ENCODE peak calls at places on chromosomes 4 and X, in five cellular contexts. U is astrocyte, E is thoracic aorta, A is heart right ventricle, N is tibial artery. L is an unnamed sample.

GRCh38 chrX:54087661-54088060 is 43.4 kb upstream of the PHF8 start:
- DNase-seq in U (no peak), E (no peak), A (no peak), N (no peak), L (peak; percentile 11)

GRCh38 chrX:75746891-75747639 is 38.0 kb downstream of the MAGEE2 start:
- DNase-seq in U (no peak), E (no peak), A (peak; percentile 14), N (no peak), L (peak; percentile 15)

GRCh38 chr4:154527308-154527707 is 22.9 kb downstream of the PLRG1 start:
- DNase-seq in U (no peak), E (no peak), A (no peak), N (no peak), L (no peak)

GRCh38 chr4:89331197-89331596 is 23.6 kb upstream of the GPRIN3 start:
- DNase-seq in U (no peak), E (no peak), A (no peak), N (no peak), L (no peak)

GRCh38 chr4:98485816-98486355 is 172.5 kb downstream of the TSPAN5 start:
- DNase-seq in U (no peak), E (no peak), A (no peak), N (no peak), L (no peak)

GRCh38 chr4:3768842-3769641 is 2.9 kb downstream of the ADRA2C start:
- DNase-seq in U (no peak), E (no peak), A (no peak), N (no peak), L (no peak)

GRCh38 chr4:86653237-86653865 is 59.2 kb downstream of the PTPN13 start:
- DNase-seq in U (no peak), E (no peak), A (no peak), N (no peak), L (no peak)

GRCh38 chrX:42530027-42530426 is 247.9 kb downstream of the PPP1R2C start:
- DNase-seq in U (peak; percentile 88), E (no peak), A (no peak), N (no peak), L (peak; percentile 79)

GRCh38 chr4:86048426-86048825 is 311.4 kb downstream of the MAPK10 start:
- DNase-seq in U (peak; percentile 49), E (no peak), A (no peak), N (no peak), L (peak; percentile 60)

GRCh38 chrX:24487576-24487975 is 22.5 kb downstream of the PDK3 start:
- DNase-seq in U (no peak), E (no peak), A (no peak), N (no peak), L (no peak)

GRCh38 chr4:114318309-114318708 is 280.3 kb upstream of the UGT8 start:
- DNase-seq in U (peak; percentile 8), E (no peak), A (no peak), N (no peak), L (peak; percentile 19)

GRCh38 chr4:4734425-4734824 is 125.0 kb upstream of the MSX1 start:
- DNase-seq in U (no peak), E (no peak), A (no peak), N (no peak), L (no peak)

GRCh38 chr4:63020661-63021060 is 1388.6 kb downstream of the TECRL start:
- DNase-seq in U (no peak), E (no peak), A (no peak), N (no peak), L (no peak)

GRCh38 chr4:3096207-3096606 is 21.7 kb downstream of the HTT start:
- DNase-seq in U (no peak), E (no peak), A (no peak), N (no peak), L (peak; percentile 22)

GRCh38 chr4:6468376-6468775 is 4.0 kb downstream of the PPP2R2C start:
- DNase-seq in U (no peak), E (no peak), A (no peak), N (no peak), L (no peak)

GRCh38 chr4:6470502-6471302 is 1.7 kb downstream of the PPP2R2C start:
- DNase-seq in U (peak; percentile 20), E (no peak), A (peak; percentile 25), N (no peak), L (peak; percentile 37)

GRCh38 chr4:6469144-6469543 is 3.3 kb downstream of the PPP2R2C start:
- DNase-seq in U (no peak), E (no peak), A (no peak), N (no peak), L (no peak)

GRCh38 chr4:6471303-6472007 is 959 bp downstream of the PPP2R2C start:
- DNase-seq in U (no peak), E (no peak), A (no peak), N (no peak), L (no peak)

DNA sequence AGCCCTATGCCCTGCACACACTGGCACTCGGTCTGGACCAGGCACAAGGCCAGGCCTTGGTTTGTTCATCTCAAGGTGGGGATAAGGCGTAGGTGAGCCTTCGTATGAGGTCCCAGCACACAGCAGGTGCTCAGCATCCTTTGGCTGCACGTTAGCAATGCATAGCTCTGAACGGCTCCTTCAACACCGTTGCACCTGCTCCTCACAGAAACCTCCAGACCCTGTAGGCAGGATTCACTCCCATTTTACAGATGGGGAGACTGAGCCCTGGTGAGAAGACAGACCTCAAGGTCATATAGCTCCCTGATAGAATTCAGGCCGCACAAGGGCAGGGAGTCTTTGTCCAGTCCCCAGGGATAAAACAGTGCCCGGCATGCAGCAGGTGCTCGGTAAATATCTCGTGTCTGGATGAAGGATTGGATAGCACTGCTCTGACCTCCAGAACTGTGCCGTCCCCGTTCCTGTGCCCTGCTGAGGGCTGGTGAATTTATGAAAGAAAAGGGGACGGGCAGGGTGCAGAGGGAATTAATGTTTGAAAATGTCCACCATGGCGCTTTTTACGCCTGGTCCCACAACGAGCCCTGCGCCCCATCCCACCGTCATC is 2.4 kb downstream of the PPP2R2C start:
- DNase-seq in U (no peak), E (no peak), A (no peak), N (no peak), L (no peak)
- H3K4me3 ChIP-seq in U (peak overlapping the region; percentile 28), E (peak overlapping the region; percentile 73), A (peak overlapping the region; percentile 49), N (peak overlapping the region; percentile 40), L (peak overlapping the region; percentile 49)

DNA sequence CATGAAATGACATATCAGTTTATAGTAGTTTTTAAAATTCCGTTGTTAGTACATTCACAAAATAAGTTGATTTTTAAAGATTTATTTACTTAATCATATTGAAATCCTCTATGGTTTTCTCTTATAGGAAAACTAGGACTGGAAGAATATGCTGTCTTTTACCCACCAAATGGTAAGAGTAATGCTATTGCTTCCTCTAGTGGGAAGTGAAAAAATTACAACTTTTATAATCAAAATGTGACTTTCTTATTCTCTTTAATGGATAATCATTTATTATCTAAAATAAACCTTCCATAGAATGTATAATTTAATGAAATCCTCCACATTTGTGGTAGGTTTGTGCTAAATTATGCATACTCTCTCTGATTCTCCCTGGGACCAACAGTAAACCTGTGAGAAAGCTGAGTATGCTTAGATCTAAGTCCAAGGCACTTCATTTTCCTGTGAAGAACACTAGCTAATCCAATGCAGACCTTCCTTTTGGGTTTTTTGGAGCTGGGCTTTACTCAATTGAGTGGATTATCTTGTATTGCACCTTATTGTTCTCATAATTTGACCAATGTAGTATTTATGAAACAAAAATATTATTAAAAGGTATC is 136.2 kb downstream of the TBC1D19 start:
- DNase-seq in U (no peak), E (no peak), A (no peak), N (no peak), L (peak; percentile 49)
- TF ChIP-seq CTCF in U (peak; percentile 62), E (peak; percentile 41), A (peak; percentile 71), N (peak; percentile 48), L (peak; percentile 87)

DNA sequence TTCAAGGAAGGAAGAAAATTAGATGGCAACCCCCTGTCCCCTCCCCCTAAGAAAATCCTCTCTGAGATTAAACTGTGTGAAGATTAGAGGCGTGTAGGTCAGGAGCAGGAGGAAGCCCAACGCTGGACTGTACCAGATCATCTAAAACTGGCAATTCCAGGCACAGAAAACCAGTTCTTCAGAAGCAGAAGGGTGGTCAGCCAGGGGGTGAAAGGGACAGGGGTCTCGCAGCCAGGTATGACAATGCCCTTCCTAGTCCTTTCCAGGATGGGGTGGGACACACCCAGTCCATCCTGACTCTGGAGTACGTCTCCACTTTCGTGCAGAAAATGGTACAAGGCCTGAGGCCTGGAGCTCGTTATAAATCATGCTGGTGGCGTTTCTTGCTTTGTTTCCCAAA is 3.3 kb upstream of the RHOH start:
- DNase-seq in U (no peak), E (no peak), A (no peak), N (no peak), L (no peak)
- H3K4me3 ChIP-seq in U (no peak overlapping the region), E (no peak overlapping the region), A (no peak overlapping the region), N (no peak overlapping the region), L (no peak overlapping the region)

DNA sequence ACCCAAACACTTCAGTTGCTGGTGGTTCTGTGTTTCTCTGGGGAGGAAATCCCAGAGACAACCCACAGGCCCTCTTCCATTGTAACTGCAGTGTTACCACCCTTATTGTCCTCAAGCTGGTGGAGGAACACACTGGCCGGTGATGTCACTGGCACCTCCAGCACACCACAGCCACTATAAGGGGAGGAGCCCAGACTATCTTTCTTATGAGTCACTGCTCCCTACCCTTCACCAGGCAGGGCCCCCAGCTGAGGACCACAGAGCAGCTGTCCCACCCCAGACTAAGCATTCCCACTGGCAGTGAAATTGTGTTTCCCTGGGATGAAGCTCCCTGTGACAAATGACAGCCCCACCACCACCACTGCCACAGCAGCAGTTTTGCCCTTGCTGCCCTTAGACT is 171.8 kb upstream of the FGF16 start:
- DNase-seq in U (no peak), E (no peak), A (no peak), N (no peak), L (no peak)
- TF ChIP-seq CTCF in U (no peak), E (no peak), A (no peak), N (no peak), L (no peak)

GRCh38 chr4:153426207-153426886 is 39.8 kb upstream of the TMEM131L start:
- DNase-seq in U (no peak), E (no peak), A (no peak), N (no peak), L (no peak)
- H3K4me3 ChIP-seq in U (no peak overlapping the region), E (no peak overlapping the region), A (no peak overlapping the region), N (no peak overlapping the region), L (no peak overlapping the region)

GRCh38 chr4:71130827-71131603 is 137.6 kb downstream of the DCK start:
- DNase-seq in U (peak; percentile 78), E (no peak), A (no peak), N (no peak), L (peak; percentile 76)
- TF ChIP-seq CTCF in U (peak; percentile 29), E (no peak), A (peak; percentile 32), N (peak; percentile 40), L (peak; percentile 51)

GRCh38 chr4:108117473-108118182 is 51.1 kb downstream of the LEF1 start:
- DNase-seq in U (no peak), E (no peak), A (no peak), N (no peak), L (no peak)
- H3K4me3 ChIP-seq in U (no peak overlapping the region), E (no peak overlapping the region), A (no peak overlapping the region), N (no peak overlapping the region), L (no peak overlapping the region)

L was measured in AG10803.